ENCODE peak calls at places on chromosomes 12 and 14, in eight cellular contexts. D, W, C, T, N, G, V and A are unnamed samples.
A peak's percentile ranks its signal among the peaks of the same experiment; 100 is the strongest.

GRCh38 chr14:72146241-72146640 is 214.0 kb downstream of the RGS6 start:
- DNase-seq in N (no peak), T (no peak), D (no peak), C (no peak), G (no peak), W (no peak), V (no peak), A (no peak)

GRCh38 chr12:64252708-64253107 is 30.6 kb upstream of the KICS2 start:
- DNase-seq in D (no peak), N (no peak), V (peak; percentile 63), C (no peak), T (no peak), G (no peak), W (no peak), A (no peak)

GRCh38 chr14:102917056-102917385 is 5.4 kb upstream of the AMN start:
- DNase-seq in G (no peak), T (no peak), C (no peak), V (no peak), N (no peak), W (no peak), D (no peak), A (no peak)

GRCh38 chr14:33432407-33433023 is 493.8 kb downstream of the NPAS3 start:
- DNase-seq in T (no peak), G (no peak), C (peak; percentile 69), V (peak; percentile 24), W (no peak), D (no peak), N (peak; percentile 42), A (no peak)

GRCh38 chr12:54017027-54017788 is 8.4 kb downstream of the HOXC8 start:
- DNase-seq in V (no peak), N (no peak), T (no peak), C (peak; percentile 77), G (no peak), W (no peak), D (no peak), A (no peak)

GRCh38 chr12:112833939-112834338 is 42.4 kb downstream of the RPH3A start:
- DNase-seq in T (no peak), D (no peak), N (no peak), G (no peak), V (no peak), C (no peak), W (no peak), A (no peak)

GRCh38 chr14:50736932-50737419 is 68.9 kb upstream of the SAV1 start:
- DNase-seq in D (no peak), T (no peak), C (peak; percentile 4), G (no peak), V (no peak), W (peak; percentile 7), N (no peak), A (no peak)

GRCh38 chr14:26281280-26281998 is 316.4 kb downstream of the NOVA1 start:
- DNase-seq in N (peak; percentile 81), G (no peak), W (peak; percentile 93), V (no peak), T (no peak), D (no peak), C (peak; percentile 44), A (no peak)

GRCh38 chr12:57838594-57839302 is 7.8 kb downstream of the CTDSP2 start:
- DNase-seq in G (no peak), D (no peak), W (no peak), C (peak; percentile 77), T (no peak), V (no peak), N (no peak), A (no peak)

GRCh38 chr12:57837779-57838562 is 8.6 kb downstream of the CTDSP2 start:
- DNase-seq in V (no peak), D (peak; percentile 26), T (no peak), C (peak; percentile 90), W (peak; percentile 85), G (no peak), N (peak; percentile 79), A (no peak)

GRCh38 chr12:57840701-57841100 is 5.8 kb downstream of the CTDSP2 start:
- DNase-seq in T (no peak), G (no peak), V (peak; percentile 49), W (no peak), D (no peak), N (peak; percentile 44), C (no peak), A (peak; percentile 8)

GRCh38 chr12:57841445-57841844 is 5.1 kb downstream of the CTDSP2 start:
- DNase-seq in C (no peak), W (no peak), V (no peak), N (no peak), D (no peak), G (no peak), T (no peak), A (no peak)

GRCh38 chr12:57839996-57840395 is 6.5 kb downstream of the CTDSP2 start:
- DNase-seq in V (no peak), W (no peak), C (no peak), G (no peak), D (no peak), T (no peak), N (no peak), A (no peak)
- H3K27ac ChIP-seq in V (no peak overlapping the region), W (no peak overlapping the region), C (peak overlapping the region; percentile 91), G (peak overlapping the region; percentile 39), D (peak overlapping the region; percentile 74), T (peak overlapping the region; percentile 16), N (no peak overlapping the region), A (no peak overlapping the region)

DNA sequence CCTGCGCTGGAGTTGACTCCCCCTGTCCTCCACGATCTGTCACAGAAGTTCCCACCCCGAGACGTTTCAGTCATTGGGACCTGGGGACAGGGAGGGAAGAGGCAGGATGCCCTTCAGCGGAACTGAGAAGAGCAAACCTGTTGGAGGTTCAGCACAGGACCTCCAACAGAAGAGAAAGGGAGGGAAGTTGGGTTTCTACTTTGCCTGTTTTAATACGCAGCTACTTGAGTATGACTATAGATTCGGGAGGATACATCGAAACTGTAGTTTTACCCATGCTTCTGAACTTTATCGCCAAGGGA is 2.3 kb upstream of the DUSP6 start:
- DNase-seq in T (no peak), G (no peak), W (peak; percentile 79), D (no peak), N (no peak), V (no peak), C (no peak), A (no peak)
- H3K27ac ChIP-seq in T (peak overlapping the region; percentile 99), G (peak overlapping the region; percentile 82), W (peak overlapping the region; percentile 98), D (peak overlapping the region; percentile 68), N (peak overlapping the region; percentile 96), V (peak overlapping the region; percentile 94), C (peak overlapping the region; percentile 99), A (peak overlapping the region; percentile 91)

GRCh38 chr12:120186654-120187053 is 7.9 kb downstream of the GCN1 start:
- DNase-seq in T (no peak), W (no peak), N (no peak), C (no peak), D (no peak), G (no peak), V (no peak), A (no peak)

GRCh38 chr12:120180975-120181374 is 13.5 kb downstream of the GCN1 start:
- DNase-seq in G (no peak), V (no peak), N (no peak), C (no peak), W (no peak), D (no peak), T (no peak), A (no peak)

GRCh38 chr12:120181991-120182631 is 12.4 kb downstream of the GCN1 start:
- DNase-seq in T (no peak), N (peak; percentile 78), D (no peak), G (no peak), C (no peak), V (no peak), W (peak; percentile 30), A (no peak)

GRCh38 chr12:120183211-120183631 is 11.3 kb downstream of the GCN1 start:
- DNase-seq in N (peak; percentile 46), T (no peak), C (peak; percentile 35), G (no peak), D (no peak), V (no peak), W (no peak), A (no peak)
- H3K27ac ChIP-seq in N (no peak overlapping the region), T (no peak overlapping the region), C (no peak overlapping the region), G (no peak overlapping the region), D (no peak overlapping the region), V (no peak overlapping the region), W (no peak overlapping the region), A (no peak overlapping the region)

DNA sequence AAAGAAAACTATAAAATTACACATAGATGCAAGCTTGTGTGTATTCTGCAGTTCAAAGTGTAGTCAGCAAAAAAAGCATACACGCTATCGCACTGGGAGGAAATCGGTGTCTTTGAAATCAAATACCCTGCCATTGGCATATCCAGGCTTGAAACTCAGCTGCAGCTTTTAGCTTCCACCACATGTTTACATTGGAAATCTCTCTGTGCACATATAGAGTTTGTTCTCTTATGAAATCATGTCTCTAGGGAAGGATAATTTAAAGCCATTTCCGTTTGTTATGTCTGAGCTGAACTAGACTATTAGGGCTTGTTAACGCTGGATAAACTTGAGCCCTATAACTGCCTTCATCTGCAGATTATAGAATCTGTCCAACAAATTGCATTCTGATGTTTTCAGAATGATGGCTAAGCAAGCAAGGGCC is 443.0 kb downstream of the ZFP36L1 start:
- DNase-seq in T (no peak), D (no peak), W (no peak), V (no peak), C (peak; percentile 94), G (no peak), N (no peak), A (no peak)
- H3K27ac ChIP-seq in T (no peak overlapping the region), D (no peak overlapping the region), W (no peak overlapping the region), V (no peak overlapping the region), C (no peak overlapping the region), G (no peak overlapping the region), N (no peak overlapping the region), A (no peak overlapping the region)

GRCh38 chr12:59041241-59042121 is 121.2 kb upstream of the LRIG3 start:
- DNase-seq in C (no peak), V (no peak), N (peak; percentile 96), D (no peak), W (peak; percentile 23), T (no peak), G (no peak), A (no peak)
- H3K27ac ChIP-seq in C (no peak overlapping the region), V (no peak overlapping the region), N (peak overlapping the region; percentile 53), D (no peak overlapping the region), W (no peak overlapping the region), T (peak overlapping the region; percentile 85), G (no peak overlapping the region), A (no peak overlapping the region)